ENCODE peak calls at places on chromosomes 2 and 18, in seven cellular contexts. A is IMR-90, Y is mesendoderm, B is neuronal stem cell, I is H9, G is trophoblast cell, S is H1. M is an unnamed sample.

GRCh38 chr2:174729797-174730529 is 34.3 kb downstream of the CHRNA1 start:
- DNase-seq in A (peak), Y (peak), B (no peak), I (peak), G (peak), S (peak), M (peak)

GRCh38 chr2:239319261-239319661 is 81.6 kb downstream of the HDAC4 start:
- DNase-seq in A (peak), Y (no peak), B (no peak), I (peak), G (no peak), S (peak), M (no peak)

GRCh38 chr2:154125900-154126299 is 254.2 kb downstream of the GALNT13 start:
- DNase-seq in A (no peak), Y (no peak), B (no peak), I (no peak), G (no peak), S (no peak), M (no peak)

GRCh38 chr18:8088626-8089025 is 520.6 kb upstream of the RAB12 start:
- DNase-seq in A (no peak), Y (no peak), B (no peak), I (no peak), G (no peak), S (no peak), M (no peak)

GRCh38 chr2:224155896-224156295 is 116.8 kb upstream of the SERPINE2 start:
- DNase-seq in A (peak), Y (peak), B (no peak), I (no peak), G (peak), S (no peak), M (peak)

GRCh38 chr2:105882920-105883319 is 138.2 kb downstream of the NCK2 start:
- DNase-seq in A (no peak), Y (no peak), B (no peak), I (no peak), G (no peak), S (no peak), M (no peak)

GRCh38 chr2:72883356-72883962 is 3.7 kb upstream of the SPR start:
- DNase-seq in A (peak), Y (peak), B (peak), I (peak), G (peak), S (peak), M (peak)

GRCh38 chr2:20178404-20179178 is 46.3 kb downstream of the SDC1 start:
- DNase-seq in A (no peak), Y (no peak), B (no peak), I (no peak), G (no peak), S (no peak), M (no peak)

GRCh38 chr18:66894851-66895250 is 291.0 kb upstream of the CDH19 start:
- DNase-seq in A (no peak), Y (no peak), B (no peak), I (no peak), G (no peak), S (no peak), M (no peak)

GRCh38 chr2:10048501-10049171 is 5.3 kb downstream of the KLF11 start:
- DNase-seq in A (peak), Y (peak), B (no peak), I (no peak), G (peak), S (no peak), M (peak)

GRCh38 chr2:105398522-105399206 is at the start of gene FHL2:
- DNase-seq in A (peak), Y (peak), B (peak), I (peak), G (peak), S (peak), M (peak)

GRCh38 chr2:20430461-20431302 is 16.2 kb upstream of the RHOB start:
- DNase-seq in A (peak), Y (no peak), B (no peak), I (no peak), G (no peak), S (no peak), M (peak)

GRCh38 chr2:11224887-11225286 is 69.6 kb downstream of the SLC66A3 start:
- DNase-seq in A (no peak), Y (peak), B (no peak), I (no peak), G (no peak), S (no peak), M (no peak)

GRCh38 chr2:108184421-108184820 is 55.3 kb upstream of the SULT1C3 start:
- DNase-seq in A (peak), Y (peak), B (no peak), I (no peak), G (peak), S (no peak), M (peak)

GRCh38 chr18:36149514-36150289 is 20.0 kb downstream of the ELP2 start:
- DNase-seq in A (no peak), Y (no peak), B (no peak), I (no peak), G (no peak), S (no peak), M (no peak)

GRCh38 chr2:235669983-235670962 is 176.4 kb downstream of the AGAP1 start:
- DNase-seq in A (peak), Y (peak), B (peak), I (peak), G (peak), S (peak), M (peak)

GRCh38 chr18:72174972-72175649 is 369.0 kb downstream of the CBLN2 start:
- DNase-seq in A (no peak), Y (no peak), B (no peak), I (no peak), G (no peak), S (no peak), M (no peak)

GRCh38 chr18:10216809-10217208 is 237.6 kb upstream of the APCDD1 start:
- DNase-seq in A (no peak), Y (no peak), B (no peak), I (no peak), G (no peak), S (no peak), M (no peak)

GRCh38 chr18:21441670-21442069 is 158.8 kb downstream of the ESCO1 start:
- DNase-seq in A (no peak), Y (no peak), B (no peak), I (no peak), G (peak), S (no peak), M (no peak)

GRCh38 chr18:63177822-63178525 is 141.6 kb downstream of the BCL2 start:
- DNase-seq in A (no peak), Y (no peak), B (no peak), I (no peak), G (no peak), S (no peak), M (no peak)

GRCh38 chr2:106193491-106193976 is 567 bp downstream of the UXS1 start:
- DNase-seq in A (no peak), Y (peak), B (peak), I (no peak), G (peak), S (peak), M (no peak)

GRCh38 chr18:68763082-68763481 is 34.8 kb upstream of the CCDC102B start:
- DNase-seq in A (peak), Y (no peak), B (no peak), I (no peak), G (no peak), S (no peak), M (peak)

GRCh38 chr2:151180123-151180522 is 81.5 kb downstream of the RBM43 start:
- DNase-seq in A (no peak), Y (no peak), B (no peak), I (no peak), G (no peak), S (no peak), M (no peak)

GRCh38 chr2:15620857-15621471 is 29.3 kb downstream of the DDX1 start:
- DNase-seq in A (no peak), Y (no peak), B (no peak), I (no peak), G (no peak), S (no peak), M (no peak)

GRCh38 chr2:88071365-88071764 is 3.7 kb downstream of the SMYD1 start:
- DNase-seq in A (no peak), Y (peak), B (no peak), I (no peak), G (no peak), S (no peak), M (no peak)

GRCh38 chr2:3399403-3399802 is 19.9 kb downstream of the TRAPPC12 start:
- DNase-seq in A (no peak), Y (no peak), B (no peak), I (no peak), G (no peak), S (no peak), M (no peak)

GRCh38 chr2:229339613-229340012 is 68.5 kb upstream of the PID1 start:
- DNase-seq in A (no peak), Y (no peak), B (no peak), I (no peak), G (peak), S (no peak), M (no peak)

GRCh38 chr18:25351773-25352628 is at the start of gene ZNF521:
- DNase-seq in A (peak), Y (peak), B (peak), I (peak), G (peak), S (peak), M (peak)
- H3K23ac ChIP-seq in A (peak), Y (no peak), B (peak), I (no peak), G (no peak), S (no peak), M (peak)

GRCh38 chr2:48277153-48277552 is 252.8 kb upstream of the STON1 start:
- DNase-seq in A (no peak), Y (no peak), B (no peak), I (no peak), G (no peak), S (no peak), M (no peak)
- H3K23ac ChIP-seq in A (no peak), Y (no peak), B (no peak), I (no peak), G (no peak), S (no peak), M (no peak)

GRCh38 chr2:86105252-86105968 is at the start of gene POLR1A:
- DNase-seq in A (peak), Y (peak), B (peak), I (peak), G (peak), S (peak), M (peak)
- H3K23ac ChIP-seq in A (peak), Y (peak), B (peak), I (no peak), G (no peak), S (no peak), M (no peak)

GRCh38 chr2:42360890-42361727 is at the start of gene COX7A2L:
- DNase-seq in A (peak), Y (peak), B (peak), I (peak), G (peak), S (peak), M (peak)

GRCh38 chr2:42361728-42362298 is 796 bp upstream of the COX7A2L start:
- DNase-seq in A (no peak), Y (no peak), B (no peak), I (no peak), G (no peak), S (no peak), M (no peak)

GRCh38 chr2:42360493-42360889 is 526 bp downstream of the COX7A2L start:
- DNase-seq in A (no peak), Y (peak), B (no peak), I (no peak), G (no peak), S (no peak), M (peak)

GRCh38 chr2:42364653-42365052 is 3.6 kb upstream of the COX7A2L start:
- DNase-seq in A (no peak), Y (no peak), B (no peak), I (no peak), G (no peak), S (no peak), M (no peak)

DNA sequence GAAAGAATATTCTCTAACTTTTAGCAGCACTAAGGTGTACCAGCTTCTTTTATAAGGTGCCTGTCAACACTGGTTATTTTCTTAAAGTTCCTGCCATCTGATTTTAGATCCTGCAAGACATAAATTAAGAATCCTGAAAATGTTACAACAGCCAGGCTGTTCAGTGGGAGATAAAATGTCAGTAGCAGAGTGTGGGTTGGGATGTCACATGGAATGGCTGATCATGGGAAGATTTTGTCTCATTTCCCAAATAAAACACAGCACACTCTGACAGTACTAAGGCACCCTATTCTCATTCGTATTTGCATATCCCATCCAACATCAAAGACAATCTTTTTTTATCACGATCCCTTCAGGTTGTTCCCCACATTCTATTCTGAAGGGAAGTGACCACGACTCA is 2.4 kb upstream of the COX7A2L start:
- DNase-seq in A (no peak), Y (no peak), B (no peak), I (no peak), G (no peak), S (no peak), M (no peak)
- H3K23ac ChIP-seq in A (no peak), Y (no peak), B (no peak), I (no peak), G (no peak), S (no peak), M (no peak)

M was measured in mesenchymal stem cell.